ENCODE peak calls at places on chromosomes 2 and 18, in four cellular contexts. One of them, this sample, is unnamed.

GRCh38 chr2:185978634-185979405 is 240.2 kb downstream of the FSIP2 start:
- DNase-seq in prostate gland: no peak
- DNase-seq in WTC11: no peak
- DNase-seq in GF-D8: no peak
- DNase-seq in this sample: no peak

GRCh38 chr18:47800192-47800591 is 130.3 kb downstream of the SMAD2 start:
- DNase-seq in prostate gland: no peak
- DNase-seq in WTC11: no peak
- DNase-seq in GF-D8: no peak
- DNase-seq in this sample: no peak

GRCh38 chr2:23563673-23564617 is 179.0 kb downstream of the KLHL29 start:
- DNase-seq in prostate gland: peak
- DNase-seq in WTC11: peak
- DNase-seq in GF-D8: no peak
- DNase-seq in this sample: peak

GRCh38 chr2:36502081-36502480 is 95.9 kb downstream of the FEZ2 start:
- DNase-seq in prostate gland: no peak
- DNase-seq in WTC11: no peak
- DNase-seq in GF-D8: no peak
- DNase-seq in this sample: no peak

GRCh38 chr2:144458536-144458935 is 61.4 kb downstream of the ZEB2 start:
- DNase-seq in prostate gland: no peak
- DNase-seq in WTC11: no peak
- DNase-seq in GF-D8: no peak
- DNase-seq in this sample: no peak

GRCh38 chr2:228699400-228699799 is 517.9 kb upstream of the SPHKAP start:
- DNase-seq in prostate gland: no peak
- DNase-seq in WTC11: no peak
- DNase-seq in GF-D8: no peak
- DNase-seq in this sample: no peak

GRCh38 chr2:192286093-192286701 is 91.5 kb upstream of the TMEFF2 start:
- DNase-seq in prostate gland: no peak
- DNase-seq in WTC11: no peak
- DNase-seq in GF-D8: no peak
- DNase-seq in this sample: no peak

GRCh38 chr18:27735117-27735516 is 441.8 kb downstream of the CDH2 start:
- DNase-seq in prostate gland: no peak
- DNase-seq in WTC11: no peak
- DNase-seq in GF-D8: no peak
- DNase-seq in this sample: no peak

GRCh38 chr18:7871560-7872456 is 304.7 kb downstream of the PTPRM start:
- DNase-seq in prostate gland: no peak
- DNase-seq in WTC11: no peak
- DNase-seq in GF-D8: no peak
- DNase-seq in this sample: peak

GRCh38 chr2:188414412-188414811 is 122.7 kb downstream of the GULP1 start:
- DNase-seq in prostate gland: no peak
- DNase-seq in WTC11: no peak
- DNase-seq in GF-D8: no peak
- DNase-seq in this sample: no peak

GRCh38 chr2:157858846-157859245 is 17.3 kb downstream of the ACVR1 start:
- DNase-seq in prostate gland: no peak
- DNase-seq in WTC11: no peak
- DNase-seq in GF-D8: no peak
- DNase-seq in this sample: no peak

GRCh38 chr18:5894613-5895299 is 566 bp downstream of the TMEM200C start:
- DNase-seq in prostate gland: no peak
- DNase-seq in WTC11: peak
- DNase-seq in GF-D8: no peak
- DNase-seq in this sample: no peak

GRCh38 chr18:44781890-44782289 is 101.2 kb downstream of the SETBP1 start:
- DNase-seq in prostate gland: no peak
- DNase-seq in WTC11: no peak
- DNase-seq in GF-D8: no peak
- DNase-seq in this sample: no peak

GRCh38 chr2:210199186-210199765 is 26.0 kb downstream of the ACADL start:
- DNase-seq in prostate gland: no peak
- DNase-seq in WTC11: no peak
- DNase-seq in GF-D8: no peak
- DNase-seq in this sample: no peak

GRCh38 chr2:105674859-105675541 is 69.7 kb upstream of the NCK2 start:
- DNase-seq in prostate gland: no peak
- DNase-seq in WTC11: no peak
- DNase-seq in GF-D8: no peak
- DNase-seq in this sample: no peak

GRCh38 chr18:76099931-76100457 is 395.0 kb downstream of the ZNF516 start:
- DNase-seq in prostate gland: no peak
- DNase-seq in WTC11: no peak
- DNase-seq in GF-D8: no peak
- DNase-seq in this sample: no peak